ENCODE peak calls at places on chromosomes 1 and 21, in eight cellular contexts. S, O, K, F, Q, Z, E and V are unnamed samples.

GRCh38 chr1:24416666-24417391 is 1.2 kb downstream of the NIPAL3 start:
- DNase-seq in K (peak; percentile 94), F (peak; percentile 59), S (no peak), O (peak; percentile 98), E (peak; percentile 55), Q (peak; percentile 100), Z (no peak), V (no peak)

GRCh38 chr21:35401476-35401875 is 352.4 kb upstream of the RUNX1 start:
- DNase-seq in K (no peak), Z (no peak), E (no peak), F (no peak), O (no peak), S (no peak), Q (peak; percentile 90), V (no peak)

GRCh38 chr1:32068891-32069590 is 3.7 kb upstream of the TMEM39B start:
- DNase-seq in Q (peak; percentile 76), S (no peak), E (no peak), F (peak; percentile 39), Z (no peak), O (peak; percentile 26), K (peak; percentile 65), V (no peak)

GRCh38 chr1:25381041-25381440 is 39.6 kb downstream of the RHCE start:
- DNase-seq in Q (no peak), K (no peak), E (no peak), Z (no peak), O (no peak), F (no peak), S (no peak), V (no peak)

GRCh38 chr1:47813970-47814369 is 183.2 kb downstream of the TRABD2B start:
- DNase-seq in Q (no peak), K (no peak), S (no peak), Z (no peak), O (no peak), F (no peak), E (no peak), V (no peak)

GRCh38 chr1:248618878-248619277 is 16.0 kb downstream of the OR2T11 start:
- DNase-seq in S (no peak), Z (no peak), F (no peak), E (peak; percentile 70), Q (no peak), O (peak; percentile 37), K (peak; percentile 75), V (no peak)

GRCh38 chr1:94856004-94856403 is 35.8 kb downstream of the SLC44A3 start:
- DNase-seq in Z (no peak), K (no peak), E (no peak), O (no peak), S (no peak), F (no peak), Q (no peak), V (no peak)

GRCh38 chr1:97814121-97814520 is 106.7 kb downstream of the DPYD start:
- DNase-seq in S (no peak), Q (peak; percentile 64), O (peak; percentile 36), E (no peak), Z (no peak), K (peak; percentile 62), F (no peak), V (no peak)

GRCh38 chr1:204828352-204828850 is 42.3 kb upstream of the NFASC start:
- DNase-seq in F (no peak), O (no peak), K (peak; percentile 31), S (peak; percentile 84), Z (peak; percentile 71), Q (peak; percentile 67), E (peak; percentile 71), V (peak; percentile 92)

GRCh38 chr1:221076467-221076866 is 197.2 kb downstream of the HLX start:
- DNase-seq in F (no peak), K (no peak), Z (no peak), O (no peak), E (no peak), Q (no peak), S (no peak), V (no peak)

GRCh38 chr21:44925027-44925755 is 4.5 kb upstream of the ITGB2 start:
- DNase-seq in F (peak; percentile 42), Z (no peak), S (no peak), K (peak; percentile 85), E (no peak), Q (peak; percentile 47), O (peak; percentile 60), V (no peak)

GRCh38 chr1:155205969-155206593 is 1.6 kb downstream of the THBS3 start:
- DNase-seq in E (no peak), S (no peak), F (no peak), O (no peak), Z (no peak), Q (no peak), K (no peak), V (no peak)

GRCh38 chr1:61266738-61267137 is 184.4 kb downstream of the NFIA start:
- DNase-seq in Q (no peak), K (no peak), O (peak; percentile 46), S (no peak), F (no peak), E (no peak), Z (no peak), V (no peak)

GRCh38 chr1:38062361-38063288 is 16.0 kb upstream of the POU3F1 start:
- DNase-seq in Q (no peak), F (no peak), Z (no peak), S (no peak), E (no peak), O (no peak), K (no peak), V (no peak)

GRCh38 chr1:94927405-94928175 is 680 bp upstream of the CNN3 start:
- DNase-seq in Q (peak; percentile 71), K (peak; percentile 55), S (no peak), Z (peak; percentile 65), F (peak; percentile 39), O (no peak), E (peak; percentile 63), V (no peak)

GRCh38 chr21:28111151-28111619 is 881.5 kb downstream of the LTN1 start:
- DNase-seq in Z (peak; percentile 92), E (peak; percentile 39), S (no peak), Q (peak; percentile 84), F (peak; percentile 94), K (peak; percentile 45), O (no peak), V (no peak)

GRCh38 chr1:153563991-153564390 is 1.7 kb downstream of the S100A2 start:
- DNase-seq in S (no peak), Z (no peak), K (no peak), O (no peak), Q (no peak), F (no peak), E (no peak), V (peak; percentile 37)

GRCh38 chr1:227318852-227319607 is 738 bp upstream of the CDC42BPA start:
- DNase-seq in S (peak; percentile 40), O (peak; percentile 75), Z (peak; percentile 58), F (no peak), K (peak; percentile 38), E (peak; percentile 43), Q (peak; percentile 67), V (peak; percentile 49)

GRCh38 chr1:2826316-2826715 is 24.8 kb upstream of the TTC34 start:
- DNase-seq in Q (no peak), Z (no peak), F (no peak), E (no peak), K (no peak), O (no peak), S (no peak), V (no peak)
- TF ChIP-seq CTCF in Q (no peak), Z (no peak), F (no peak), E (no peak), K (no peak), O (no peak), S (no peak), V (no peak)

GRCh38 chr1:187051618-187052232 is 223.0 kb downstream of the PLA2G4A start:
- DNase-seq in S (peak; percentile 22), F (peak; percentile 49), O (peak; percentile 63), E (no peak), Z (no peak), Q (peak; percentile 39), K (peak; percentile 65), V (no peak)
- TF ChIP-seq CTCF in S (peak; percentile 65), F (peak; percentile 45), O (peak; percentile 45), E (peak; percentile 40), Z (peak; percentile 3), Q (peak; percentile 57), K (peak; percentile 32), V (peak; percentile 54)

GRCh38 chr1:64378826-64379225 is 91.1 kb upstream of the CACHD1 start:
- DNase-seq in K (peak; percentile 43), E (no peak), S (no peak), Z (no peak), O (no peak), Q (no peak), F (no peak), V (no peak)
- TF ChIP-seq CTCF in K (peak; percentile 24), E (no peak), S (no peak), Z (peak; percentile 28), O (no peak), Q (peak; percentile 11), F (no peak), V (no peak)

GRCh38 chr1:8705104-8705503 is 112.3 kb downstream of the RERE start:
- DNase-seq in S (no peak), O (no peak), E (no peak), F (no peak), Q (no peak), K (no peak), Z (no peak), V (no peak)

GRCh38 chr1:8702121-8702520 is 115.3 kb downstream of the RERE start:
- DNase-seq in Z (no peak), K (peak; percentile 49), F (no peak), E (peak; percentile 57), O (peak; percentile 79), Q (no peak), S (peak; percentile 26), V (no peak)

GRCh38 chr1:8699679-8700078 is 117.8 kb downstream of the RERE start:
- DNase-seq in K (no peak), O (no peak), Z (no peak), F (no peak), Q (no peak), S (no peak), E (no peak), V (no peak)

GRCh38 chr1:8706291-8706690 is 111.1 kb downstream of the RERE start:
- DNase-seq in K (no peak), F (no peak), Q (no peak), Z (no peak), S (no peak), O (no peak), E (no peak), V (no peak)

DNA sequence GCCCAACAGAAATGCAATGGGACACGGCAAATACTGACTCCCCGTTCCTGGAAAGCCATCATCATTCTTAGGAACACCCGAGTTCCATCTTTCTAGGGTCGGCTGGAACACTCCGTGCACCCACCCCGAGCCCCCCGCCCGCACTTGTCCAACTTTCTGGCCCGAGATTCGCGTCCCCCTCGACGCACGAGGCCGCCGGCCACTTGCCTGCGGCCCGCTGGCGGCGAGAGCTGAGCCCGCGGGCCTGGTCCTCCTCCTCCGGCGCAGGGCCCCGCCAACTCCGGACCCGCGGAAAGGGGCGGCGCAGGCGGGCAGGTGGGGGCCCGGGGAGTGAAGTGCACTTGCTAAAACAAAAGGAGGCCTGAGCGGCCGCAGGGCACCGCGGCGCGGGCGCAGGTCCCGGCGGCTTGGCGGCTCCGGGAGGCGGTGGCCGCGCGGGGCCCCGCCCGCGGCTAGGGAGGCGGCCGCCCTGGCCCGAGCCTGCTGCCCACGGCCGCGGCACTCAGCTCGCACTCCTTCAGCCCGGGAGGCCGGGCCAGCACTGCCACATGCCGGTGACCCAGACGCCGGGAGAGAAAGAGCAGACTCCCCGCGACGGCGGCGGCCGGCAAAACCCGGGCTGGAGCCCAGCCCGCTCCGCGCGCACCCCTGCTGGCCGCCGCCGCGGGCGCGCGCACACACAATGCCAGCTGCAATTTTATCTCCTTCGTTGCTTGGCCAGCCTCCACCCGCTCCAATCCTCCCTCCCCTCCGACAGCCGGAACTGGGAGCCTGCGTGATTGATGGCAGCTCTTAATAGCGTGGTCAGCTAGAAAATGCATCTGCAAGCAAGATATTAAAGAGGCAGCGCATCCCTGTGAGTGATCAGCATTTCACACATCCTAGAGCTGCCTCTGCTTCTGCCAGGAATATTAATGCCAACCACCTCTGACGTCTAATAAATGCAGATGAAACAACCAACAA is 114.3 kb downstream of the RERE start:
- DNase-seq in Q (peak; percentile 93), E (peak; percentile 93), F (peak; percentile 68), S (peak; percentile 92), Z (peak; percentile 91), O (peak; percentile 82), K (peak; percentile 82), V (peak; percentile 93)
- TF ChIP-seq CTCF in Q (no peak), E (peak; percentile 27), F (no peak), S (no peak), Z (no peak), O (no peak), K (no peak), V (no peak)